ENCODE peak calls at places on chromosome 21, in four cellular contexts. Q is GM12878, R is K562, G is H1. U is an unnamed sample.
A peak's percentile ranks its signal among the peaks of the same experiment; 100 is the strongest.

GRCh38 chr21:16468191-16468590 is 738.4 kb downstream of the USP25 start:
- DNase-seq in Q (no peak), R (no peak), G (no peak), U (no peak)

GRCh38 chr21:46603228-46603627 is 1.7 kb downstream of the S100B start:
- DNase-seq in Q (no peak), R (peak; percentile 44), G (no peak), U (no peak)

GRCh38 chr21:31182231-31183129 is 144.2 kb upstream of the KRTAP19-8 start:
- DNase-seq in Q (no peak), R (no peak), G (no peak), U (no peak)

GRCh38 chr21:16084776-16085364 is 355.1 kb downstream of the USP25 start:
- DNase-seq in Q (no peak), R (no peak), G (no peak), U (no peak)

GRCh38 chr21:44434936-44435635 is 20.2 kb upstream of the LRRC3 start:
- DNase-seq in Q (no peak), R (no peak), G (no peak), U (no peak)

GRCh38 chr21:28226563-28226962 is 766.1 kb downstream of the LTN1 start:
- DNase-seq in Q (no peak), R (no peak), G (no peak), U (no peak)

GRCh38 chr21:33541105-33541711 is 709 bp downstream of the GART start:
- DNase-seq in Q (peak; percentile 13), R (no peak), G (no peak), U (no peak)

GRCh38 chr21:44261675-44262295 is at the start of gene DNMT3L:
- DNase-seq in Q (no peak), R (peak; percentile 87), G (no peak), U (no peak)

GRCh38 chr21:44810829-44811228 is 7.0 kb downstream of the SUMO3 start:
- DNase-seq in Q (no peak), R (no peak), G (no peak), U (no peak)

GRCh38 chr21:42496120-42496838 is at the start of gene RSPH1:
- DNase-seq in Q (peak; percentile 96), R (peak; percentile 100), G (peak; percentile 97), U (peak; percentile 95)
- TF ChIP-seq POLR2A in Q (peak; percentile 69), R (no peak), G (peak; percentile 37), U (no peak)

GRCh38 chr21:38170283-38170682 is 86.5 kb upstream of the KCNJ15 start:
- DNase-seq in Q (no peak), R (no peak), G (peak; percentile 15), U (no peak)
- TF ChIP-seq EGR1 in Q (no peak), R (no peak), G (no peak), U (no peak)

GRCh38 chr21:36385233-36385908 is at the start of gene CHAF1B:
- DNase-seq in Q (no peak), R (peak; percentile 99), G (peak; percentile 73), U (peak; percentile 51)
- TF ChIP-seq POLR2A in Q (peak; percentile 84), R (peak; percentile 68), G (peak; percentile 69), U (peak; percentile 72)

DNA sequence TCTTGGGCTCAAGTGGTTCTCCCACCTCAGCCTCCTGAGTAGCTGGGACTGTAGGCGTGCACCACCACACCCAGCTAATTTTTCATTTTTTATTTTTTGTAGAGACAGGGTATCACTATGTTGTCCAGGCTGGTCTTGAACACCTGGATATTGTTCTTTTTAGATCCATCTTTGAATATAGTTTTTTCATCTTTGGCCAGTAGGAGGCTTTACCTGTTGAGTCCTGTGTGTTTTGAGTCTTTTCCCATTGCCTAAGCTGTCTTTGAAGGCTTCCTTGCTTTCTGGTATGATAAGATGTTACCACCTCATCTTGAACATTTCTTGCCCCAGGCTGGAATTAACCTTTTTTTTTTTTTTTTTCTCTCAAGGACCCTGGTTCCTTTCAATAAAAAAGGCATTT is 387.8 kb upstream of the RUNX1 start:
- DNase-seq in Q (no peak), R (peak; percentile 24), G (no peak), U (peak; percentile 10)
- TF ChIP-seq EGR1 in Q (no peak), R (no peak), G (no peak), U (no peak)